ENCODE peak calls at places on chromosomes 16 and 17, in ten cellular contexts. One of them, this sample, is unnamed.

GRCh38 chr16:51137097-51137496 is 14.0 kb downstream of the SALL1 start:
- DNase-seq in SJSA1: no peak
- DNase-seq in activated T-helper 1 cell treated with anti-CD3 and anti-CD28 coated beads, Interleukin-12 subunit alpha, Interleukin-12 subunit beta, Interleukin-2, Interleukin-4 antibody, amounts not matched to agents 30 ng/mL and 10 ng/mL and 1 ng/mL, durations not matched to agents 14 hours and 24 hours and 36 hours: no peak
- DNase-seq in activated CD4-positive, CD25-positive, alpha-beta regulatory T cell treated with anti-CD3 and anti-CD28 coated beads, Interleukin-2, amount 50 U/mL, for 16 hours: no peak
- DNase-seq in T-helper 22 cell: no peak
- DNase-seq in thoracic aorta: no peak
- DNase-seq in mucosa of gallbladder: no peak
- DNase-seq in CD4-positive, alpha-beta T cell: no peak
- DNase-seq in T1000: no peak
- DNase-seq in GM18507: no peak
- DNase-seq in this sample: no peak

GRCh38 chr16:2456551-2457153 is 3.3 kb upstream of the TEDC2 start:
- DNase-seq in CD4-positive, alpha-beta T cell: no peak
- DNase-seq in activated T-helper 1 cell treated with anti-CD3 and anti-CD28 coated beads, Interleukin-12 subunit alpha, Interleukin-12 subunit beta, Interleukin-2, Interleukin-4 antibody, amounts not matched to agents 30 ng/mL and 10 ng/mL and 1 ng/mL, durations not matched to agents 14 hours and 24 hours and 36 hours: no peak
- DNase-seq in mucosa of gallbladder: no peak
- DNase-seq in T1000: no peak
- DNase-seq in GM18507: no peak
- DNase-seq in T-helper 22 cell: no peak
- DNase-seq in SJSA1: no peak
- DNase-seq in activated CD4-positive, CD25-positive, alpha-beta regulatory T cell treated with anti-CD3 and anti-CD28 coated beads, Interleukin-2, amount 50 U/mL, for 16 hours: no peak
- DNase-seq in thoracic aorta: no peak
- DNase-seq in this sample: no peak

GRCh38 chr17:45284176-45285140 is 22.6 kb upstream of the SPATA32 start:
- DNase-seq in SJSA1: no peak
- DNase-seq in activated CD4-positive, CD25-positive, alpha-beta regulatory T cell treated with anti-CD3 and anti-CD28 coated beads, Interleukin-2, amount 50 U/mL, for 16 hours: no peak
- DNase-seq in T1000: no peak
- DNase-seq in T-helper 22 cell: no peak
- DNase-seq in CD4-positive, alpha-beta T cell: no peak
- DNase-seq in GM18507: no peak
- DNase-seq in mucosa of gallbladder: no peak
- DNase-seq in activated T-helper 1 cell treated with anti-CD3 and anti-CD28 coated beads, Interleukin-12 subunit alpha, Interleukin-12 subunit beta, Interleukin-2, Interleukin-4 antibody, amounts not matched to agents 30 ng/mL and 10 ng/mL and 1 ng/mL, durations not matched to agents 14 hours and 24 hours and 36 hours: no peak
- DNase-seq in thoracic aorta: no peak
- DNase-seq in this sample: no peak

GRCh38 chr16:22055881-22056280 is 36.5 kb upstream of the VWA3A start:
- DNase-seq in GM18507: no peak
- DNase-seq in T-helper 22 cell: no peak
- DNase-seq in T1000: no peak
- DNase-seq in mucosa of gallbladder: no peak
- DNase-seq in activated T-helper 1 cell treated with anti-CD3 and anti-CD28 coated beads, Interleukin-12 subunit alpha, Interleukin-12 subunit beta, Interleukin-2, Interleukin-4 antibody, amounts not matched to agents 30 ng/mL and 10 ng/mL and 1 ng/mL, durations not matched to agents 14 hours and 24 hours and 36 hours: no peak
- DNase-seq in CD4-positive, alpha-beta T cell: no peak
- DNase-seq in SJSA1: no peak
- DNase-seq in thoracic aorta: no peak
- DNase-seq in activated CD4-positive, CD25-positive, alpha-beta regulatory T cell treated with anti-CD3 and anti-CD28 coated beads, Interleukin-2, amount 50 U/mL, for 16 hours: no peak
- DNase-seq in this sample: no peak

GRCh38 chr17:67260051-67260987 is 15.3 kb upstream of the HELZ start:
- DNase-seq in activated T-helper 1 cell treated with anti-CD3 and anti-CD28 coated beads, Interleukin-12 subunit alpha, Interleukin-12 subunit beta, Interleukin-2, Interleukin-4 antibody, amounts not matched to agents 30 ng/mL and 10 ng/mL and 1 ng/mL, durations not matched to agents 14 hours and 24 hours and 36 hours: no peak
- DNase-seq in T1000: no peak
- DNase-seq in mucosa of gallbladder: peak
- DNase-seq in CD4-positive, alpha-beta T cell: no peak
- DNase-seq in SJSA1: no peak
- DNase-seq in thoracic aorta: no peak
- DNase-seq in activated CD4-positive, CD25-positive, alpha-beta regulatory T cell treated with anti-CD3 and anti-CD28 coated beads, Interleukin-2, amount 50 U/mL, for 16 hours: no peak
- DNase-seq in T-helper 22 cell: no peak
- DNase-seq in GM18507: no peak
- DNase-seq in this sample: no peak

GRCh38 chr17:73952498-73953205 is 250.8 kb upstream of the RPL38 start:
- DNase-seq in activated CD4-positive, CD25-positive, alpha-beta regulatory T cell treated with anti-CD3 and anti-CD28 coated beads, Interleukin-2, amount 50 U/mL, for 16 hours: no peak
- DNase-seq in CD4-positive, alpha-beta T cell: no peak
- DNase-seq in activated T-helper 1 cell treated with anti-CD3 and anti-CD28 coated beads, Interleukin-12 subunit alpha, Interleukin-12 subunit beta, Interleukin-2, Interleukin-4 antibody, amounts not matched to agents 30 ng/mL and 10 ng/mL and 1 ng/mL, durations not matched to agents 14 hours and 24 hours and 36 hours: no peak
- DNase-seq in thoracic aorta: no peak
- DNase-seq in T1000: no peak
- DNase-seq in GM18507: no peak
- DNase-seq in mucosa of gallbladder: no peak
- DNase-seq in T-helper 22 cell: no peak
- DNase-seq in SJSA1: no peak
- DNase-seq in this sample: no peak

GRCh38 chr16:74568961-74569631 is 37.8 kb downstream of the GLG1 start:
- DNase-seq in mucosa of gallbladder: no peak
- DNase-seq in activated CD4-positive, CD25-positive, alpha-beta regulatory T cell treated with anti-CD3 and anti-CD28 coated beads, Interleukin-2, amount 50 U/mL, for 16 hours: no peak
- DNase-seq in SJSA1: no peak
- DNase-seq in GM18507: no peak
- DNase-seq in T1000: no peak
- DNase-seq in CD4-positive, alpha-beta T cell: no peak
- DNase-seq in activated T-helper 1 cell treated with anti-CD3 and anti-CD28 coated beads, Interleukin-12 subunit alpha, Interleukin-12 subunit beta, Interleukin-2, Interleukin-4 antibody, amounts not matched to agents 30 ng/mL and 10 ng/mL and 1 ng/mL, durations not matched to agents 14 hours and 24 hours and 36 hours: no peak
- DNase-seq in T-helper 22 cell: no peak
- DNase-seq in thoracic aorta: no peak
- DNase-seq in this sample: no peak

GRCh38 chr17:57849874-57850754 is at the start of gene MRPS23:
- DNase-seq in GM18507: peak
- DNase-seq in activated CD4-positive, CD25-positive, alpha-beta regulatory T cell treated with anti-CD3 and anti-CD28 coated beads, Interleukin-2, amount 50 U/mL, for 16 hours: peak
- DNase-seq in T1000: peak
- DNase-seq in activated T-helper 1 cell treated with anti-CD3 and anti-CD28 coated beads, Interleukin-12 subunit alpha, Interleukin-12 subunit beta, Interleukin-2, Interleukin-4 antibody, amounts not matched to agents 30 ng/mL and 10 ng/mL and 1 ng/mL, durations not matched to agents 14 hours and 24 hours and 36 hours: peak
- DNase-seq in CD4-positive, alpha-beta T cell: peak
- DNase-seq in T-helper 22 cell: peak
- DNase-seq in SJSA1: peak
- DNase-seq in mucosa of gallbladder: peak
- DNase-seq in thoracic aorta: peak
- DNase-seq in this sample: peak

GRCh38 chr16:1665829-1666228 is 12.2 kb upstream of the JPT2 start:
- DNase-seq in T1000: no peak
- DNase-seq in mucosa of gallbladder: no peak
- DNase-seq in activated T-helper 1 cell treated with anti-CD3 and anti-CD28 coated beads, Interleukin-12 subunit alpha, Interleukin-12 subunit beta, Interleukin-2, Interleukin-4 antibody, amounts not matched to agents 30 ng/mL and 10 ng/mL and 1 ng/mL, durations not matched to agents 14 hours and 24 hours and 36 hours: no peak
- DNase-seq in thoracic aorta: no peak
- DNase-seq in CD4-positive, alpha-beta T cell: no peak
- DNase-seq in SJSA1: no peak
- DNase-seq in GM18507: no peak
- DNase-seq in T-helper 22 cell: no peak
- DNase-seq in activated CD4-positive, CD25-positive, alpha-beta regulatory T cell treated with anti-CD3 and anti-CD28 coated beads, Interleukin-2, amount 50 U/mL, for 16 hours: no peak
- DNase-seq in this sample: no peak

GRCh38 chr17:60311936-60312335 is 80.0 kb downstream of the USP32 start:
- DNase-seq in thoracic aorta: no peak
- DNase-seq in mucosa of gallbladder: no peak
- DNase-seq in activated CD4-positive, CD25-positive, alpha-beta regulatory T cell treated with anti-CD3 and anti-CD28 coated beads, Interleukin-2, amount 50 U/mL, for 16 hours: no peak
- DNase-seq in SJSA1: no peak
- DNase-seq in activated T-helper 1 cell treated with anti-CD3 and anti-CD28 coated beads, Interleukin-12 subunit alpha, Interleukin-12 subunit beta, Interleukin-2, Interleukin-4 antibody, amounts not matched to agents 30 ng/mL and 10 ng/mL and 1 ng/mL, durations not matched to agents 14 hours and 24 hours and 36 hours: no peak
- DNase-seq in GM18507: no peak
- DNase-seq in T-helper 22 cell: no peak
- DNase-seq in CD4-positive, alpha-beta T cell: no peak
- DNase-seq in T1000: no peak
- DNase-seq in this sample: no peak

GRCh38 chr17:29559640-29560039 is 7.2 kb downstream of the ABHD15 start:
- DNase-seq in SJSA1: no peak
- DNase-seq in T1000: no peak
- DNase-seq in mucosa of gallbladder: no peak
- DNase-seq in thoracic aorta: no peak
- DNase-seq in GM18507: no peak
- DNase-seq in T-helper 22 cell: no peak
- DNase-seq in activated T-helper 1 cell treated with anti-CD3 and anti-CD28 coated beads, Interleukin-12 subunit alpha, Interleukin-12 subunit beta, Interleukin-2, Interleukin-4 antibody, amounts not matched to agents 30 ng/mL and 10 ng/mL and 1 ng/mL, durations not matched to agents 14 hours and 24 hours and 36 hours: no peak
- DNase-seq in activated CD4-positive, CD25-positive, alpha-beta regulatory T cell treated with anti-CD3 and anti-CD28 coated beads, Interleukin-2, amount 50 U/mL, for 16 hours: no peak
- DNase-seq in CD4-positive, alpha-beta T cell: no peak
- DNase-seq in this sample: no peak

GRCh38 chr16:54718376-54718775 is 212.3 kb upstream of the IRX5 start:
- DNase-seq in GM18507: no peak
- DNase-seq in activated CD4-positive, CD25-positive, alpha-beta regulatory T cell treated with anti-CD3 and anti-CD28 coated beads, Interleukin-2, amount 50 U/mL, for 16 hours: no peak
- DNase-seq in activated T-helper 1 cell treated with anti-CD3 and anti-CD28 coated beads, Interleukin-12 subunit alpha, Interleukin-12 subunit beta, Interleukin-2, Interleukin-4 antibody, amounts not matched to agents 30 ng/mL and 10 ng/mL and 1 ng/mL, durations not matched to agents 14 hours and 24 hours and 36 hours: no peak
- DNase-seq in T1000: no peak
- DNase-seq in thoracic aorta: no peak
- DNase-seq in SJSA1: no peak
- DNase-seq in CD4-positive, alpha-beta T cell: no peak
- DNase-seq in T-helper 22 cell: no peak
- DNase-seq in mucosa of gallbladder: no peak
- DNase-seq in this sample: no peak

GRCh38 chr17:56867948-56868376 is 34.0 kb downstream of the DGKE start:
- DNase-seq in thoracic aorta: no peak
- DNase-seq in mucosa of gallbladder: no peak
- DNase-seq in T1000: no peak
- DNase-seq in activated T-helper 1 cell treated with anti-CD3 and anti-CD28 coated beads, Interleukin-12 subunit alpha, Interleukin-12 subunit beta, Interleukin-2, Interleukin-4 antibody, amounts not matched to agents 30 ng/mL and 10 ng/mL and 1 ng/mL, durations not matched to agents 14 hours and 24 hours and 36 hours: no peak
- DNase-seq in activated CD4-positive, CD25-positive, alpha-beta regulatory T cell treated with anti-CD3 and anti-CD28 coated beads, Interleukin-2, amount 50 U/mL, for 16 hours: no peak
- DNase-seq in SJSA1: peak
- DNase-seq in CD4-positive, alpha-beta T cell: no peak
- DNase-seq in GM18507: no peak
- DNase-seq in T-helper 22 cell: no peak
- DNase-seq in this sample: no peak

GRCh38 chr16:54054237-54054780 is 232.3 kb downstream of the IRX3 start:
- DNase-seq in GM18507: no peak
- DNase-seq in T-helper 22 cell: no peak
- DNase-seq in T1000: no peak
- DNase-seq in activated CD4-positive, CD25-positive, alpha-beta regulatory T cell treated with anti-CD3 and anti-CD28 coated beads, Interleukin-2, amount 50 U/mL, for 16 hours: no peak
- DNase-seq in thoracic aorta: no peak
- DNase-seq in SJSA1: no peak
- DNase-seq in CD4-positive, alpha-beta T cell: no peak
- DNase-seq in activated T-helper 1 cell treated with anti-CD3 and anti-CD28 coated beads, Interleukin-12 subunit alpha, Interleukin-12 subunit beta, Interleukin-2, Interleukin-4 antibody, amounts not matched to agents 30 ng/mL and 10 ng/mL and 1 ng/mL, durations not matched to agents 14 hours and 24 hours and 36 hours: no peak
- DNase-seq in mucosa of gallbladder: no peak
- DNase-seq in this sample: no peak

GRCh38 chr17:9142772-9143494 is 121.6 kb downstream of the NTN1 start:
- DNase-seq in thoracic aorta: no peak
- DNase-seq in T1000: no peak
- DNase-seq in GM18507: no peak
- DNase-seq in mucosa of gallbladder: no peak
- DNase-seq in CD4-positive, alpha-beta T cell: no peak
- DNase-seq in activated T-helper 1 cell treated with anti-CD3 and anti-CD28 coated beads, Interleukin-12 subunit alpha, Interleukin-12 subunit beta, Interleukin-2, Interleukin-4 antibody, amounts not matched to agents 30 ng/mL and 10 ng/mL and 1 ng/mL, durations not matched to agents 14 hours and 24 hours and 36 hours: no peak
- DNase-seq in T-helper 22 cell: no peak
- DNase-seq in activated CD4-positive, CD25-positive, alpha-beta regulatory T cell treated with anti-CD3 and anti-CD28 coated beads, Interleukin-2, amount 50 U/mL, for 16 hours: no peak
- DNase-seq in SJSA1: no peak
- DNase-seq in this sample: no peak

GRCh38 chr17:10471853-10472252 is 2.5 kb upstream of the MYH4 start:
- DNase-seq in SJSA1: no peak
- DNase-seq in T-helper 22 cell: no peak
- DNase-seq in CD4-positive, alpha-beta T cell: no peak
- DNase-seq in thoracic aorta: no peak
- DNase-seq in activated CD4-positive, CD25-positive, alpha-beta regulatory T cell treated with anti-CD3 and anti-CD28 coated beads, Interleukin-2, amount 50 U/mL, for 16 hours: no peak
- DNase-seq in GM18507: no peak
- DNase-seq in T1000: no peak
- DNase-seq in mucosa of gallbladder: no peak
- DNase-seq in activated T-helper 1 cell treated with anti-CD3 and anti-CD28 coated beads, Interleukin-12 subunit alpha, Interleukin-12 subunit beta, Interleukin-2, Interleukin-4 antibody, amounts not matched to agents 30 ng/mL and 10 ng/mL and 1 ng/mL, durations not matched to agents 14 hours and 24 hours and 36 hours: no peak
- DNase-seq in this sample: no peak

GRCh38 chr16:86134802-86135461 is 236.0 kb downstream of the IRF8 start:
- DNase-seq in activated CD4-positive, CD25-positive, alpha-beta regulatory T cell treated with anti-CD3 and anti-CD28 coated beads, Interleukin-2, amount 50 U/mL, for 16 hours: no peak
- DNase-seq in CD4-positive, alpha-beta T cell: no peak
- DNase-seq in SJSA1: peak
- DNase-seq in thoracic aorta: no peak
- DNase-seq in mucosa of gallbladder: peak
- DNase-seq in GM18507: no peak
- DNase-seq in T1000: no peak
- DNase-seq in T-helper 22 cell: no peak
- DNase-seq in activated T-helper 1 cell treated with anti-CD3 and anti-CD28 coated beads, Interleukin-12 subunit alpha, Interleukin-12 subunit beta, Interleukin-2, Interleukin-4 antibody, amounts not matched to agents 30 ng/mL and 10 ng/mL and 1 ng/mL, durations not matched to agents 14 hours and 24 hours and 36 hours: no peak
- DNase-seq in this sample: no peak

GRCh38 chr16:85327731-85328664 is 215.7 kb upstream of the CIBAR2 start:
- DNase-seq in activated CD4-positive, CD25-positive, alpha-beta regulatory T cell treated with anti-CD3 and anti-CD28 coated beads, Interleukin-2, amount 50 U/mL, for 16 hours: no peak
- DNase-seq in GM18507: no peak
- DNase-seq in thoracic aorta: no peak
- DNase-seq in T-helper 22 cell: no peak
- DNase-seq in CD4-positive, alpha-beta T cell: no peak
- DNase-seq in SJSA1: peak
- DNase-seq in activated T-helper 1 cell treated with anti-CD3 and anti-CD28 coated beads, Interleukin-12 subunit alpha, Interleukin-12 subunit beta, Interleukin-2, Interleukin-4 antibody, amounts not matched to agents 30 ng/mL and 10 ng/mL and 1 ng/mL, durations not matched to agents 14 hours and 24 hours and 36 hours: no peak
- DNase-seq in T1000: no peak
- DNase-seq in mucosa of gallbladder: no peak
- DNase-seq in this sample: no peak

GRCh38 chr16:87538594-87538993 is 45.8 kb upstream of the ZCCHC14 start:
- DNase-seq in SJSA1: peak
- DNase-seq in T1000: no peak
- DNase-seq in T-helper 22 cell: no peak
- DNase-seq in GM18507: no peak
- DNase-seq in activated T-helper 1 cell treated with anti-CD3 and anti-CD28 coated beads, Interleukin-12 subunit alpha, Interleukin-12 subunit beta, Interleukin-2, Interleukin-4 antibody, amounts not matched to agents 30 ng/mL and 10 ng/mL and 1 ng/mL, durations not matched to agents 14 hours and 24 hours and 36 hours: no peak
- DNase-seq in activated CD4-positive, CD25-positive, alpha-beta regulatory T cell treated with anti-CD3 and anti-CD28 coated beads, Interleukin-2, amount 50 U/mL, for 16 hours: no peak
- DNase-seq in CD4-positive, alpha-beta T cell: no peak
- DNase-seq in mucosa of gallbladder: no peak
- DNase-seq in thoracic aorta: no peak
- DNase-seq in this sample: no peak